ENCODE peak calls at places on chromosomes 4 and X, in four cellular contexts. C, X, N and W are unnamed samples.

GRCh38 chr4:158778065-158778711 is 9.4 kb downstream of the FNIP2 start:
- DNase-seq in X (no peak), C (no peak), N (no peak), W (no peak)

GRCh38 chrX:85111347-85111746 is 107.7 kb downstream of the APOOL start:
- DNase-seq in X (no peak), N (peak; percentile 17), C (no peak), W (no peak)

GRCh38 chr4:41236046-41236445 is 20.7 kb upstream of the UCHL1 start:
- DNase-seq in C (no peak), N (no peak), X (no peak), W (no peak)

GRCh38 chrX:2848806-2849420 is 20.2 kb downstream of the GYG2 start:
- DNase-seq in N (peak; percentile 57), C (no peak), X (peak; percentile 17), W (no peak)

GRCh38 chr4:2996437-2996836 is 33.1 kb downstream of the GRK4 start:
- DNase-seq in N (no peak), C (no peak), X (no peak), W (no peak)

GRCh38 chr4:85762204-85762884 is 287.4 kb downstream of the ARHGAP24 start:
- DNase-seq in C (no peak), N (peak; percentile 88), X (peak; percentile 80), W (no peak)

GRCh38 chr4:85607624-85608023 is 132.7 kb downstream of the ARHGAP24 start:
- DNase-seq in X (no peak), C (no peak), N (no peak), W (no peak)

GRCh38 chrX:152819732-152820131 is 10.8 kb downstream of the CETN2 start:
- DNase-seq in C (no peak), X (no peak), N (no peak), W (no peak)

GRCh38 chrX:47515941-47516649 is 33.1 kb upstream of the ZNF41 start:
- DNase-seq in N (peak; percentile 62), C (peak; percentile 11), X (peak; percentile 24), W (no peak)

GRCh38 chr4:147782087-147782781 is 50.3 kb downstream of the ARHGAP10 start:
- DNase-seq in X (no peak), C (no peak), N (peak; percentile 69), W (no peak)

GRCh38 chrX:41958861-41959260 is 35.5 kb upstream of the CASK start:
- DNase-seq in N (no peak), C (no peak), X (no peak), W (no peak)

GRCh38 chr4:113869743-113870375 is 108.3 kb upstream of the CAMK2D start:
- DNase-seq in C (no peak), N (peak; percentile 61), X (no peak), W (no peak)

GRCh38 chr4:45648846-45649245 is 475.0 kb downstream of the GABRG1 start:
- DNase-seq in N (no peak), X (no peak), C (no peak), W (no peak)

GRCh38 chrX:40573763-40574162 is 7.0 kb upstream of the ATP6AP2 start:
- DNase-seq in N (no peak), C (no peak), X (no peak), W (peak; percentile 21)

GRCh38 chrX:18899796-18900380 is 84.0 kb downstream of the PHKA2 start:
- DNase-seq in C (no peak), N (peak; percentile 8), X (no peak), W (peak; percentile 31)

GRCh38 chrX:70176938-70177533 is at the start of gene DGAT2L6:
- DNase-seq in X (no peak), C (no peak), N (no peak), W (peak; percentile 25)